ENCODE peak calls at places on chromosomes 4 and X, in four cellular contexts. J is lower leg skin, V is AG04450, I is fibroblast of lung. R is an unnamed sample.

GRCh38 chrX:133670394-133670793 is 255.1 kb upstream of the GPC4 start:
- DNase-seq in J (peak; percentile 14), V (peak; percentile 2), I (peak; percentile 63), R (no peak)

GRCh38 chr4:10063544-10064300 is 42.4 kb upstream of the SLC2A9 start:
- DNase-seq in J (peak; percentile 61), V (peak; percentile 42), I (peak; percentile 64), R (no peak)

GRCh38 chrX:136028383-136028984 is 43.2 kb downstream of the SLC9A6 start:
- DNase-seq in J (no peak), V (no peak), I (peak; percentile 81), R (no peak)

GRCh38 chrX:11899091-11899490 is 141.1 kb downstream of the MSL3 start:
- DNase-seq in J (no peak), V (no peak), I (peak; percentile 33), R (no peak)

GRCh38 chrX:47218920-47219815 is 687 bp downstream of the CDK16 start:
- DNase-seq in J (no peak), V (no peak), I (peak; percentile 12), R (peak; percentile 13)

GRCh38 chr4:120838784-120839183 is 83.7 kb downstream of the PRDM5 start:
- DNase-seq in J (no peak), V (no peak), I (no peak), R (no peak)

GRCh38 chrX:109697855-109698254 is 35.2 kb downstream of the ACSL4 start:
- DNase-seq in J (no peak), V (no peak), I (no peak), R (no peak)

GRCh38 chr4:118816538-118817177 is 19.3 kb downstream of the SEC24D start:
- DNase-seq in J (no peak), V (peak; percentile 15), I (peak; percentile 48), R (no peak)

GRCh38 chr4:174214102-174214878 is 69.2 kb downstream of the FBXO8 start:
- DNase-seq in J (no peak), V (no peak), I (peak; percentile 18), R (peak; percentile 12)

GRCh38 chrX:9357500-9358139 is 107.2 kb upstream of the TBL1X start:
- DNase-seq in J (no peak), V (no peak), I (no peak), R (no peak)

GRCh38 chrX:77901506-77901905 is 2.2 kb downstream of the COX7B start:
- DNase-seq in J (no peak), V (no peak), I (no peak), R (no peak)

GRCh38 chr4:61173799-61174198 is 26.3 kb upstream of the ADGRL3 start:
- DNase-seq in J (no peak), V (no peak), I (peak; percentile 49), R (no peak)

GRCh38 chr4:8188743-8189550 is 10.1 kb upstream of the SH3TC1 start:
- DNase-seq in J (peak; percentile 76), V (no peak), I (peak; percentile 48), R (no peak)

GRCh38 chr4:48944659-48945290 is 38.2 kb upstream of the OCIAD2 start:
- DNase-seq in J (no peak), V (no peak), I (no peak), R (no peak)

GRCh38 chr4:113069212-113069892 is 19.9 kb downstream of the ANK2 start:
- DNase-seq in J (no peak), V (no peak), I (peak; percentile 14), R (no peak)

GRCh38 chr4:41600243-41600642 is 62.3 kb downstream of the LIMCH1 start:
- DNase-seq in J (no peak), V (no peak), I (no peak), R (no peak)

GRCh38 chrX:24282381-24283121 is 31.3 kb downstream of the SUPT20HL2 start:
- DNase-seq in J (no peak), V (no peak), I (peak; percentile 51), R (no peak)

GRCh38 chr4:155377281-155377680 is 516 bp upstream of the MAP9 start:
- DNase-seq in J (no peak), V (no peak), I (peak; percentile 17), R (no peak)

GRCh38 chrX:5113128-5113527 is 1115.5 kb downstream of the NLGN4X start:
- DNase-seq in J (no peak), V (no peak), I (no peak), R (no peak)
- TF ChIP-seq CTCF in J (no peak), V (no peak), I (no peak), R (no peak)

GRCh38 chrX:115911967-115912366 is 258.6 kb upstream of the AGTR2 start:
- DNase-seq in J (no peak), V (no peak), I (no peak), R (no peak)

GRCh38 chrX:115909017-115909416 is 261.5 kb upstream of the AGTR2 start:
- DNase-seq in J (no peak), V (no peak), I (no peak), R (no peak)

GRCh38 chrX:115913575-115913974 is 257.0 kb upstream of the AGTR2 start:
- DNase-seq in J (no peak), V (no peak), I (no peak), R (no peak)

GRCh38 chrX:115906881-115907280 is 263.7 kb upstream of the AGTR2 start:
- DNase-seq in J (no peak), V (no peak), I (no peak), R (no peak)

GRCh38 chrX:115912372-115912897 is 258.1 kb upstream of the AGTR2 start:
- DNase-seq in J (no peak), V (no peak), I (no peak), R (no peak)
- TF ChIP-seq CTCF in J (no peak), V (no peak), I (no peak), R (no peak)

GRCh38 chr4:6204871-6205583 is 4.7 kb upstream of the JAKMIP1 start:
- DNase-seq in J (no peak), V (no peak), I (no peak), R (no peak)

GRCh38 chr4:6201580-6202091 is 1.3 kb upstream of the JAKMIP1 start:
- DNase-seq in J (no peak), V (no peak), I (no peak), R (peak; percentile 57)

GRCh38 chr4:6205584-6205965 is 5.2 kb upstream of the JAKMIP1 start:
- DNase-seq in J (no peak), V (no peak), I (no peak), R (no peak)

GRCh38 chr4:6205973-6206372 is 5.6 kb upstream of the JAKMIP1 start:
- DNase-seq in J (no peak), V (no peak), I (no peak), R (no peak)

DNA sequence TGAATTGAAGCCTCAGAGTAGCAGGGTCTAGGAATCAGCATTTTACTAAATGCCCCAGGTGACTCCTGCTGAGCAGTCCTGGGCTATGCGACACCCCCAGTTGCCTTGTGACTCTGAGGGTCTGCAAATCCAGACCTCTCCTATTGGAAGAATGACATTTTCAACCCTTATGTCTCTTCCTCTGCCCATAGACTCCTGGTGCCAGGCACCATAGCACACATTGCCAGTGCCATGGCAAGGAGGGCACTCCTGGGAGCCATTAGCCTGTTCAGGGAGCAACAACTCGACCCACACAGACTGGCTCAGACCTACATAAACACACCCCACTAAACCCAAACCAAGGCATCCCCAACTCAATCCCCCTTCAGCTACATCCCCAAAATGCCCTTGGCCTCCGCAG is 3.7 kb upstream of the JAKMIP1 start:
- DNase-seq in J (no peak), V (no peak), I (no peak), R (no peak)
- TF ChIP-seq CTCF in J (no peak), V (no peak), I (no peak), R (no peak)

DNA sequence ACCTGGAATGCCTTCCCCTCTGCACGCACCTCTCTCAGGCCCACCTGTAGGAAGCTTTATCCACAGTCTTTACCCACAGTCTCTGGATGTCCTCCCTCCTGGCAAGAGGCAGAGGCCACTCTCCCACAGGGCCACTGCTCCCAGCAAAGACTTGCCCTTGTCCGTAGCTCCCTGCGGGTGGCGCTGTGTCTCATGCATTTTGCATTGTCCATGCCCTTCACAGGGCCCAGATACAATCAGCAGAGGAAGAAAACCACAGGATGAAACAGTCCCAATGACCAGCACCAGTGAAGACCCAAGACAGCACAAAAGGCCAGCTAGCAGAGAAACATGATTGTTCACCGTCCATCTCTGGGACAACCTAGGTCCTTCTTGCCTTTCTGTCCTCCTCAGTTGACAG is 2.1 kb upstream of the NSG1 start:
- DNase-seq in J (no peak), V (no peak), I (no peak), R (no peak)
- TF ChIP-seq CTCF in J (no peak), V (peak; percentile 14), I (peak; percentile 26), R (peak; percentile 40)

GRCh38 chrX:155216940-155217450 is 735 bp downstream of the VBP1 start:
- DNase-seq in J (no peak), V (no peak), I (no peak), R (no peak)
- TF ChIP-seq CTCF in J (no peak), V (no peak), I (no peak), R (no peak)